ENCODE peak calls at places on chromosomes 3 and 15, in four cellular contexts. One of them, this sample, is unnamed.

GRCh38 chr3:54950391-54951003 is 22.6 kb upstream of the LRTM1 start:
- DNase-seq in ovary: no peak
- DNase-seq in breast epithelium: no peak
- DNase-seq in uterus: no peak
- DNase-seq in this sample: no peak

GRCh38 chr15:33980159-33980558 is 11.9 kb downstream of the CHRM5 start:
- DNase-seq in ovary: no peak
- DNase-seq in breast epithelium: no peak
- DNase-seq in uterus: no peak
- DNase-seq in this sample: no peak

GRCh38 chr15:83053151-83053550 is 13.9 kb downstream of the BTBD1 start:
- DNase-seq in ovary: no peak
- DNase-seq in breast epithelium: no peak
- DNase-seq in uterus: no peak
- DNase-seq in this sample: no peak

GRCh38 chr3:69568458-69568857 is 170.8 kb upstream of the MITF start:
- DNase-seq in ovary: no peak
- DNase-seq in breast epithelium: no peak
- DNase-seq in uterus: no peak
- DNase-seq in this sample: no peak

GRCh38 chr3:123788706-123789105 is 95.4 kb downstream of the MYLK start:
- DNase-seq in ovary: no peak
- DNase-seq in breast epithelium: no peak
- DNase-seq in uterus: no peak
- DNase-seq in this sample: no peak

GRCh38 chr3:135629696-135630408 is 335.7 kb upstream of the PPP2R3A start:
- DNase-seq in ovary: no peak
- DNase-seq in breast epithelium: no peak
- DNase-seq in uterus: no peak
- DNase-seq in this sample: no peak

GRCh38 chr3:129282727-129283327 is 4.2 kb downstream of the HMCES start:
- DNase-seq in ovary: no peak
- DNase-seq in breast epithelium: no peak
- DNase-seq in uterus: no peak
- DNase-seq in this sample: no peak

GRCh38 chr3:196141866-196142673 is 60.2 kb upstream of the TFRC start:
- DNase-seq in ovary: no peak
- DNase-seq in breast epithelium: peak; percentile 94
- DNase-seq in uterus: no peak
- DNase-seq in this sample: no peak

GRCh38 chr3:60582285-60582684 is 669.0 kb downstream of the FHIT start:
- DNase-seq in ovary: no peak
- DNase-seq in breast epithelium: no peak
- DNase-seq in uterus: no peak
- DNase-seq in this sample: no peak

GRCh38 chr3:148078659-148079058 is 619.0 kb upstream of the AGTR1 start:
- DNase-seq in ovary: no peak
- DNase-seq in breast epithelium: no peak
- DNase-seq in uterus: no peak
- DNase-seq in this sample: no peak

GRCh38 chr15:60417112-60417511 is 19.3 kb upstream of the ANXA2 start:
- DNase-seq in ovary: no peak
- DNase-seq in breast epithelium: no peak
- DNase-seq in uterus: no peak
- DNase-seq in this sample: no peak

GRCh38 chr3:135237371-135237770 is 442.3 kb downstream of the EPHB1 start:
- DNase-seq in ovary: no peak
- DNase-seq in breast epithelium: no peak
- DNase-seq in uterus: no peak
- DNase-seq in this sample: no peak

GRCh38 chr15:67359431-67360082 is 105.0 kb downstream of the IQCH start:
- DNase-seq in ovary: no peak
- DNase-seq in breast epithelium: no peak
- DNase-seq in uterus: no peak
- DNase-seq in this sample: no peak

DNA sequence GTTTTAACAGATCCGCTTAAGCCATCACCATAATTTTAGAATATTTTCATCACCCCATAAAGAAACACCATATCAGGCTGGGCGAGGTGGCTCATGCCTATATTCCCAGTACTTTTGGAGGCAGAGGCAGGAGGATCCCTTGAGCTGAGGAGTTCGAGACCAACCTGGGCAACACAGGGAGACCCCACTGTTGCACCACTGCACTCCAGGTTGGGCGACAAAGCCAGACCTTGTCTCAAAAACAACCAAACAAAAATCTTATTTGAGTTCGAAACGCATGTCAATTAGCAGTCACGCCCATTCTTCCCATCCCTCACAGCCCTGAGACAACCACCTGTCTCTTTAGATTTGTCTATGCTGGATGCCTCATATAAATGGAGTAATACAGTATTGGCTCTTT is 119.9 kb downstream of the KLF13 start:
- DNase-seq in ovary: peak; percentile 4
- DNase-seq in breast epithelium: no peak
- DNase-seq in uterus: no peak
- DNase-seq in this sample: no peak
- H3K4me1 ChIP-seq in ovary: no peaks in the 10 kb centered on the region
- H3K4me1 ChIP-seq in breast epithelium: no peaks in the 10 kb centered on the region
- H3K4me1 ChIP-seq in uterus: no peaks in the 10 kb centered on the region
- H3K4me1 ChIP-seq in this sample: peaks cover 4% of the 10 kb centered on the region

DNA sequence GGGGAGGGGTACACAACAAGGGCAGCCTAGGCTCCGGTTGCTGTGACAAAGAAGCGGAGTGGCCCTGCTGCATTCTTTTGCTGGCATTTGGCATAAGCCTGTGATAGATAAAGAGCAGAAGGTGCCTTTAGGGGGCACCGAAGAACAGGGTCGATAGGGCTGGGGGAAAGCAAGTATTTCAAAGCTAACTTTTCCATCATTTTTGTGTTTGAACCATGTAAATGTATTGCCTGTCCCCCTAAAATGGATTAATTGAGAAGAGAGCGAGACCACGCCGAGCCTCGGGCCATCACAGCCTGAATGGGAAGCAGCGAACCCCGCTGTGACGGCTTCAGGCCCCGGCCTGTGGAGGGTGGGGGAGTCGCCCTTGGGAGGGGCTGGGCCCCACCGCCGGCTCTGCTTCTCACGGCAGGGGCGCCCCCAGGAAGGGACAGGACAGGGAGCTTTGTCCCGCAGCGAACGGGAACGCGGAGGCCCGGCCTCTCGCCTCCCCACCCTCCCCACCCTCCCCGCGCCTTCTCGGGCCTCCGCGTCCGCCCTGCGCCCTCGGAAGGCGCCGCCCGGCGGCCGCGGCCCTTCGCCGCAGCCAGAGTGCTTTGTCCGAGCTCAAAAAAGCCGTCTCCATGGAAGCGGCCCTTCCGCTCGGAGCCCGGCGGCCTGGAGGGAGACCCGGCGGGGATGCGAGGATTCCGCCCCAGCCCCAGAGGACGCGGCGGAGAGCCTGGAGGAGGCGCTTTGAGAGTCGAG is 32.4 kb upstream of the ALDH1L1 start:
- DNase-seq in ovary: peak; percentile 67
- DNase-seq in breast epithelium: peak; percentile 39
- DNase-seq in uterus: peak; percentile 57
- DNase-seq in this sample: no peak
- TF ChIP-seq CTCF in ovary: no peak
- TF ChIP-seq CTCF in breast epithelium: peak; percentile 20
- TF ChIP-seq CTCF in uterus: peak; percentile 32
- TF ChIP-seq CTCF in this sample: no peak

GRCh38 chr3:23206371-23206770 is 3.2 kb downstream of the UBE2E2 start:
- DNase-seq in ovary: no peak
- DNase-seq in breast epithelium: no peak
- DNase-seq in uterus: no peak
- DNase-seq in this sample: no peak

GRCh38 chr3:23202203-23202920 is 765 bp upstream of the UBE2E2 start:
- DNase-seq in ovary: no peak
- DNase-seq in breast epithelium: peak; percentile 28
- DNase-seq in uterus: no peak
- DNase-seq in this sample: peak; percentile 5

GRCh38 chr3:23203651-23204111 is 554 bp downstream of the UBE2E2 start:
- DNase-seq in ovary: no peak
- DNase-seq in breast epithelium: peak; percentile 18
- DNase-seq in uterus: peak; percentile 27
- DNase-seq in this sample: peak; percentile 25

GRCh38 chr3:23201154-23201838 is 1.8 kb upstream of the UBE2E2 start:
- DNase-seq in ovary: no peak
- DNase-seq in breast epithelium: no peak
- DNase-seq in uterus: no peak
- DNase-seq in this sample: no peak

DNA sequence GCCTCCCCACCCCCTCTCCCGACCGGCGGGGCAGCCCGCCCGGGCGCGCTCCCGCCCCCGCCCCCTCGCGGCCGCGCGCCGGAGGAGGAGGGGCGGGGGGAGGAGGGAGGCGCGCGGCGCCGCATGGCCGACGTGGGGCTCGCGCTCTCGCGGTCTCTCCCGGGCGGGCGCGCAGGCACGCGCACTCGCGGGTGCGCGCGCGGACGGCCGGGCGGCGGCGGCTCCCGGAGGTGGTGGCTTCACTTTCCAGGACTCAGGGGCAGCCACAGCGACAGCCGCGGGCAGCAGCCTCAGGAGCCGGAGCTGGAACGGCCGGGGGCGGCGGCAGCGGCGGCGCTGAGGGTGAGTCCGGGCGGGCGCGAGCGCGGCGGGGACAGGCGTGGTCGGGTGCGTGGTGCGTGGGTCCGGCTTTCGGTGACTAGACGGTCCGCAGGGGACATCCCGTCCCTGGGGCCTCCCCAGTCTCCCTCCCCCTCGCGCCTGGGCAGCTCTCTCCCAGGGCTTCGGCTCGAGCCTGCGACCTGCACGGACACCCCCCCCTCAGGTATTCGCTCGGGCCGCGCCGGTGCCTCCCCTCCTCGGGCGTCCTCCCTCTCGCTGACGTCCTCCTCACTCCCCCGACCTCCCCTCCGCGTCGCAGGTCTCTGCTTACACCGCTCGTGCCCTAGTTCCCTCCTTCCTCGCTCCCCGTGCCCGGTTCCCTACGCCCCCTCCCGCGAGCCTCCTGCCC is at the start of gene UBE2E2:
- DNase-seq in ovary: peak; percentile 74
- DNase-seq in breast epithelium: peak; percentile 39
- DNase-seq in uterus: peak; percentile 76
- DNase-seq in this sample: peak; percentile 78
- TF ChIP-seq POLR2A in ovary: peak; percentile 70
- TF ChIP-seq POLR2A in breast epithelium: no peak
- TF ChIP-seq POLR2A in uterus: peak; percentile 32
- TF ChIP-seq POLR2A in this sample: peak; percentile 97

DNA sequence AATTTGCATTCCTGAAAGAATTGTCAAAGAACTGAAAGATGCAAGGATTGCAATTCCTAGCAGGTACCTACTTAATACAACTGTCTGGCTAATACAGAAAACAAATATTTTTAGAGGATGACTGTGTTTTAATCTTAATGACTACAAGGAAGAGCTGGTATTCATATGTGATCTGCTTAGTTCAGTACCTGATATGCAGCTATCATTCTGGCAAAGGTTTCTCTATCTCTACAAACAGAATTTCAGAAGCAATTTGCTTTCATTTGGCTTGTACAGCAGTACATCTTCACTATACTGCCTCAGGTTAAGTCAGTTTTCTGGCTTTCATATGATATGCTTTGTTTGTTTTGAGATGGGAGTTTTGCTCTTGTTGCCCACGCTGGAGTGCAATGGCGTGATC is 51.3 kb downstream of the TBL1XR1 start:
- DNase-seq in ovary: no peak
- DNase-seq in breast epithelium: no peak
- DNase-seq in uterus: no peak
- DNase-seq in this sample: no peak
- H3K4me1 ChIP-seq in ovary: peaks cover 13% of the 10 kb centered on the region
- H3K4me1 ChIP-seq in breast epithelium: peaks cover 2% of the 10 kb centered on the region
- H3K4me1 ChIP-seq in uterus: no peaks in the 10 kb centered on the region
- H3K4me1 ChIP-seq in this sample: peaks cover 68% of the 10 kb centered on the region

GRCh38 chr15:55564347-55565145 is 23.6 kb downstream of the PYGO1 start:
- DNase-seq in ovary: no peak
- DNase-seq in breast epithelium: no peak
- DNase-seq in uterus: no peak
- DNase-seq in this sample: no peak
- TF ChIP-seq CTCF in ovary: no peak
- TF ChIP-seq CTCF in breast epithelium: no peak
- TF ChIP-seq CTCF in uterus: no peak
- TF ChIP-seq CTCF in this sample: no peak

GRCh38 chr3:47802734-47803477 is at the start of gene DHX30:
- DNase-seq in ovary: peak; percentile 86
- DNase-seq in breast epithelium: peak; percentile 77
- DNase-seq in uterus: peak; percentile 88
- DNase-seq in this sample: peak; percentile 81
- TF ChIP-seq POLR2A in ovary: peak; percentile 72
- TF ChIP-seq POLR2A in breast epithelium: no peak
- TF ChIP-seq POLR2A in uterus: peak; percentile 57
- TF ChIP-seq POLR2A in this sample: peak; percentile 69

GRCh38 chr3:100260685-100261480 is at the start of gene TBC1D23:
- DNase-seq in ovary: peak; percentile 98
- DNase-seq in breast epithelium: peak; percentile 99
- DNase-seq in uterus: peak; percentile 98
- DNase-seq in this sample: peak; percentile 99

GRCh38 chr3:100254168-100254777 is 6.5 kb upstream of the TBC1D23 start:
- DNase-seq in ovary: peak; percentile 72
- DNase-seq in breast epithelium: no peak
- DNase-seq in uterus: peak; percentile 47
- DNase-seq in this sample: peak; percentile 63

GRCh38 chr3:100260081-100260684 is 609 bp upstream of the TBC1D23 start:
- DNase-seq in ovary: peak; percentile 73
- DNase-seq in breast epithelium: peak; percentile 25
- DNase-seq in uterus: peak; percentile 68
- DNase-seq in this sample: peak; percentile 68

GRCh38 chr3:100257601-100258000 is 3.2 kb upstream of the TBC1D23 start:
- DNase-seq in ovary: no peak
- DNase-seq in breast epithelium: no peak
- DNase-seq in uterus: no peak
- DNase-seq in this sample: no peak

DNA sequence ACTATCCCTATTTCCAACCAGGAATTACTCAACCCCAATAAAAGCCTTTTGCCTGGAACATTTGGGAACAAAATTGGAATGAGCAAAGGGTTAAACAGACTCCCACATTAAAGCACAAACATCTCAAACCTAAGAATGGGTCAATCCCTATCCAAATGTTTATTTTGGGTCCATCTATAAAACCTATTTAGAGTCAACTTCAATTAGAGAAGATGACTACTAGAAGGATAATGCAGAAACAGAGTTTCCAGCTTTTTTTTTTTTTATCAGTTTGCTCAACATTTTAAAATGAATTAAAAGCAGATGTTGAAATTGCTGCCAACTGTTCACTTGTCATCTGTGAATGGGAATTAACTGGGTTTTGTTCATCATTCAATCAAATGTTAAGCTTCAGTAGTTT is 4.1 kb upstream of the TBC1D23 start:
- DNase-seq in ovary: no peak
- DNase-seq in breast epithelium: no peak
- DNase-seq in uterus: no peak
- DNase-seq in this sample: no peak
- H3K4me1 ChIP-seq in ovary: peaks cover 9% of the 10 kb centered on the region
- H3K4me1 ChIP-seq in breast epithelium: no peaks in the 10 kb centered on the region
- H3K4me1 ChIP-seq in uterus: peaks cover 2% of the 10 kb centered on the region
- H3K4me1 ChIP-seq in this sample: peaks cover 33% of the 10 kb centered on the region